ENCODE peak calls at places on chromosomes 7 and 10, in six cellular contexts. B is transverse colon, O is Peyer's patch, Y is upper lobe of left lung, A is right lobe of liver, F is ovary. G is an unnamed sample. For H3K36me3, the result is how much of the 10 kb centered on the place peaks cover.

GRCh38 chr7:46215987-46216567 is 295.0 kb upstream of the IGFBP3 start:
- DNase-seq in B (no peak), O (no peak), Y (peak), A (peak), F (no peak), G (peak)

GRCh38 chr10:16689636-16690035 is 127.6 kb downstream of the RSU1 start:
- DNase-seq in B (no peak), O (no peak), Y (no peak), A (no peak), F (no peak), G (no peak)

GRCh38 chr10:101763141-101763540 is 12.8 kb downstream of the FGF8 start:
- DNase-seq in B (no peak), O (no peak), Y (no peak), A (no peak), F (no peak), G (no peak)

GRCh38 chr7:70215491-70215890 is 617.2 kb downstream of the AUTS2 start:
- DNase-seq in B (no peak), O (no peak), Y (no peak), A (no peak), F (no peak), G (no peak)

GRCh38 chr10:62873866-62874265 is 57.7 kb upstream of the EGR2 start:
- DNase-seq in B (no peak), O (no peak), Y (no peak), A (no peak), F (no peak), G (no peak)

GRCh38 chr7:37977243-37977642 is 56.8 kb downstream of the EPDR1 start:
- DNase-seq in B (no peak), O (no peak), Y (no peak), A (no peak), F (no peak), G (no peak)

GRCh38 chr7:67343566-67343965 is 346.9 kb downstream of the TYW1 start:
- DNase-seq in B (no peak), O (no peak), Y (no peak), A (peak), F (no peak), G (peak)

GRCh38 chr7:152336754-152337368 is 98.9 kb downstream of the KMT2C start:
- DNase-seq in B (peak), O (no peak), Y (peak), A (no peak), F (no peak), G (no peak)

GRCh38 chr7:74294191-74294998 is 5.2 kb downstream of the CLIP2 start:
- DNase-seq in B (no peak), O (no peak), Y (no peak), A (no peak), F (no peak), G (no peak)

GRCh38 chr7:105940111-105940510 is 23.0 kb upstream of the CDHR3 start:
- DNase-seq in B (no peak), O (no peak), Y (no peak), A (peak), F (no peak), G (no peak)

GRCh38 chr7:138243430-138243829 is 167.2 kb downstream of the AKR1D1 start:
- DNase-seq in B (no peak), O (no peak), Y (no peak), A (peak), F (no peak), G (peak)

GRCh38 chr10:43124574-43125273 is 13.5 kb upstream of the CSGALNACT2 start:
- DNase-seq in B (peak), O (no peak), Y (no peak), A (no peak), F (peak), G (no peak)

GRCh38 chr10:132302421-132302820 is 5.3 kb downstream of the STK32C start:
- DNase-seq in B (no peak), O (peak), Y (no peak), A (no peak), F (no peak), G (no peak)

GRCh38 chr7:78476851-78477405 is 678.4 kb downstream of the PHTF2 start:
- DNase-seq in B (no peak), O (no peak), Y (no peak), A (no peak), F (no peak), G (no peak)

GRCh38 chr10:12766222-12766621 is 235.3 kb downstream of the CCDC3 start:
- DNase-seq in B (no peak), O (no peak), Y (no peak), A (no peak), F (no peak), G (no peak)

GRCh38 chr7:45893374-45893995 is 5.2 kb downstream of the IGFBP1 start:
- DNase-seq in B (no peak), O (no peak), Y (no peak), A (peak), F (no peak), G (no peak)

GRCh38 chr10:7410306-7410799 is 481 bp downstream of the SFMBT2 start:
- DNase-seq in B (peak), O (no peak), Y (no peak), A (no peak), F (peak), G (no peak)

GRCh38 chr7:2209961-2210323 is 22.8 kb downstream of the MAD1L1 start:
- DNase-seq in B (no peak), O (no peak), Y (no peak), A (peak), F (no peak), G (no peak)

GRCh38 chr7:17530249-17530648 is 231.8 kb downstream of the AHR start:
- DNase-seq in B (no peak), O (no peak), Y (no peak), A (no peak), F (no peak), G (no peak)

GRCh38 chr7:78368781-78369180 is 570.2 kb downstream of the PHTF2 start:
- DNase-seq in B (no peak), O (no peak), Y (no peak), A (no peak), F (no peak), G (no peak)

GRCh38 chr7:17185690-17186070 is 112.8 kb upstream of the AHR start:
- DNase-seq in B (no peak), O (no peak), Y (no peak), A (no peak), F (no peak), G (no peak)

GRCh38 chr7:81155654-81156373 is 237.0 kb upstream of the SEMA3C start:
- DNase-seq in B (no peak), O (no peak), Y (no peak), A (no peak), F (no peak), G (no peak)

GRCh38 chr7:54728411-54728810 is 30.6 kb downstream of the SEC61G start:
- DNase-seq in B (no peak), O (no peak), Y (no peak), A (no peak), F (no peak), G (no peak)

GRCh38 chr10:116947838-116948529 is 57.0 kb downstream of the SHTN1 start:
- DNase-seq in B (no peak), O (no peak), Y (no peak), A (no peak), F (no peak), G (no peak)

GRCh38 chr10:129844191-129844590 is 119.9 kb downstream of the EBF3 start:
- DNase-seq in B (no peak), O (no peak), Y (no peak), A (no peak), F (no peak), G (no peak)

GRCh38 chr7:146262527-146262926 is 145.9 kb downstream of the CNTNAP2 start:
- DNase-seq in B (no peak), O (no peak), Y (no peak), A (no peak), F (no peak), G (no peak)

GRCh38 chr10:71782917-71783490 is 9.7 kb upstream of the VSIR start:
- DNase-seq in B (no peak), O (peak), Y (no peak), A (peak), F (no peak), G (no peak)

GRCh38 chr7:24227603-24228359 is 56.2 kb upstream of the NPY start:
- DNase-seq in B (no peak), O (no peak), Y (no peak), A (no peak), F (no peak), G (no peak)

GRCh38 chr10:50275650-50276235 is 24.4 kb upstream of the ASAH2 start:
- DNase-seq in B (peak), O (peak), Y (no peak), A (peak), F (no peak), G (peak)

GRCh38 chr7:20793258-20793657 is 6.6 kb upstream of the SP8 start:
- DNase-seq in B (no peak), O (no peak), Y (no peak), A (no peak), F (no peak), G (no peak)

GRCh38 chr7:99597762-99598501 is at the start of gene TMEM225B:
- DNase-seq in B (no peak), O (no peak), Y (no peak), A (no peak), F (no peak), G (no peak)

GRCh38 chr7:129210256-129210988 is 14.4 kb upstream of the AHCYL2 start:
- DNase-seq in B (peak), O (peak), Y (peak), A (peak), F (peak), G (peak)

GRCh38 chr7:133796778-133797177 is 330.4 kb upstream of the LRGUK start:
- DNase-seq in B (no peak), O (no peak), Y (no peak), A (no peak), F (no peak), G (no peak)

GRCh38 chr10:13256627-13257026 is 22.5 kb upstream of the UCMA start:
- DNase-seq in B (no peak), O (no peak), Y (no peak), A (no peak), F (no peak), G (no peak)

GRCh38 chr10:115989621-115990020 is 283.4 kb downstream of the GFRA1 start:
- DNase-seq in B (no peak), O (no peak), Y (no peak), A (no peak), F (no peak), G (no peak)

GRCh38 chr10:47288916-47289495 is 11.0 kb upstream of the GDF10 start:
- DNase-seq in B (no peak), O (no peak), Y (no peak), A (no peak), F (no peak), G (no peak)

GRCh38 chr10:24944512-24945255 is 7.7 kb downstream of the PRTFDC1 start:
- DNase-seq in B (peak), O (peak), Y (no peak), A (no peak), F (no peak), G (peak)

GRCh38 chr10:72030762-72031543 is 57.4 kb downstream of the SPOCK2 start:
- DNase-seq in B (peak), O (no peak), Y (no peak), A (no peak), F (peak), G (peak)

GRCh38 chr7:43612599-43613589 is 30.0 kb downstream of the STK17A start:
- DNase-seq in B (no peak), O (no peak), Y (no peak), A (no peak), F (no peak), G (no peak)
- TF ChIP-seq POLR2A in B (no peak), O (no peak), Y (no peak), A (no peak), F (no peak), G (no peak)

GRCh38 chr7:22137466-22137865 is 191.8 kb upstream of the CDCA7L start:
- DNase-seq in B (no peak), O (no peak), Y (no peak), A (no peak), F (no peak), G (no peak)
- H3K36me3 ChIP-seq in B (under half), O (under half), Y (under half), A (under half), F (under half), G (half or more)

DNA sequence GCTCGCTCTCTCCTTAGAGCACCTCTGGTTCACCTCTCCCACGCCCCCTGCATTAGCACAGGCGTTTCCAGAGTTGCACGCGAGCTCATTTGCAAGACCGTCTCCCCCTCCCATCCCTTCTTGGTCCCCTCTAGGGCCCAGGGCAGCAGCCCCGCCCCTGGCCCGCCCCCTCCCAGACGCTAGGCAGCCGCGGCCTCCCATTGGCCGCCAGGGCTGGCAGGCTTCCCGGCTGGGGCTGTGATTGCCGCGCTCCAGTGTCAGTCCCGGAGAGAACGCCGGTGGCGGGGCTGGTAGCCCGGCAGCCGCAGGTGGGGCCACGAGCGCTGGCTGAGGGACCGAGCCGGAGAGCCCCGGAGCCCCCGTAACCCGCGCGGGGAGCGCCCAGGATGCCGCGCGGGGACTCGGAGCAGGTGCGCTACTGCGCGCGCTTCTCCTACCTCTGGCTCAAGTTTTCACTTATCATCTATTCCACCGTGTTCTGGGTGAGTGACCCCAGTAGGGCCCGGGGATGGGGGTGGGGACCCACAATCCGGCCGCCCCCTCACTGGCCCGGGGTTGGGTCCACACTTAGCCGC is at the start of gene TSPAN15:
- DNase-seq in B (peak), O (peak), Y (peak), A (peak), F (peak), G (peak)
- TF ChIP-seq POLR2A in B (no peak), O (no peak), Y (peak), A (peak), F (no peak), G (no peak)

DNA sequence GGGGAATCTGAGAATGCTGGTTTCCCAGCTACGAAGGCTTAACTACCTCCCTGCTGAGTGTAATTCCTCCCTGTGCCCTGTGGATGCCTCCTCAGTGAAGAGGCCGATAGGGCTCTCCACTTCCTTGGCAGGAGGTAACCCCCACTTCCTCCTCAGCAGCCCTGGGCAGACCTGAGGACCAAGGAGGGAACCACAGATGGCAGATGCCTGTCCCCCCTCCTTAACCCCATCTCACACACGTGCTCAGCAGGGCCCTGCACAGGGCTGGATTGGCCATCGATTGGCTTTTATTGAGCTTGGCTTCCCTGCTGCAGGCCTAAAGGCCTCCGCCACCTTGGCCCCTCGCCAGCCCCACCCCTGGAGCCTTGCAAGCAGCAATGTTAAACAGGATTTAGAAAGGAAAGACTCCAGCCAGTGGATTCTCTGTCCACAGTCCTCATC is 45.6 kb upstream of the LRRC4 start:
- DNase-seq in B (peak), O (peak), Y (no peak), A (peak), F (peak), G (peak)
- H3K36me3 ChIP-seq in B (under half), O (under half), Y (under half), A (under half), F (under half), G (under half)

GRCh38 chr7:158829342-158830210 is at the start of gene ESYT2:
- DNase-seq in B (peak), O (peak), Y (peak), A (peak), F (peak), G (peak)
- TF ChIP-seq POLR2A in B (peak), O (peak), Y (peak), A (peak), F (peak), G (peak)

G was measured in heart left ventricle.